ENCODE peak calls at places on chromosome 19, in four cellular contexts. Y is K562, U is H1, H is GM12878. B is an unnamed sample.

GRCh38 chr19:40813182-40813581 is 14.2 kb downstream of the EGLN2 start:
- DNase-seq in Y (peak; percentile 9), U (no peak), H (no peak), B (no peak)

GRCh38 chr19:29665826-29666633 is 769 bp downstream of the PLEKHF1 start:
- DNase-seq in Y (no peak), U (peak; percentile 71), H (no peak), B (no peak)

GRCh38 chr19:10461047-10461949 is 41.0 kb downstream of the PDE4A start:
- DNase-seq in Y (peak; percentile 97), U (peak; percentile 100), H (peak; percentile 60), B (peak; percentile 57)

GRCh38 chr19:18860302-18860700 is 28.5 kb downstream of the UPF1 start:
- DNase-seq in Y (no peak), U (no peak), H (no peak), B (no peak)

GRCh38 chr19:44577566-44577874 is 35.8 kb upstream of the IGSF23 start:
- DNase-seq in Y (no peak), U (no peak), H (no peak), B (no peak)

GRCh38 chr19:29381353-29382203 is 144.2 kb upstream of the VSTM2B start:
- DNase-seq in Y (no peak), U (peak; percentile 31), H (no peak), B (no peak)

GRCh38 chr19:52535831-52536800 is 8.6 kb downstream of the ZNF808 start:
- DNase-seq in Y (peak; percentile 17), U (peak; percentile 92), H (peak; percentile 67), B (no peak)

GRCh38 chr19:13092608-13093260 is 9.9 kb downstream of the LYL1 start:
- DNase-seq in Y (no peak), U (no peak), H (no peak), B (no peak)

GRCh38 chr19:35248310-35249145 is at the start of gene LSR:
- DNase-seq in Y (peak; percentile 95), U (peak; percentile 93), H (peak; percentile 70), B (peak; percentile 94)

GRCh38 chr19:58145849-58146248 is 4.7 kb downstream of the ZNF329 start:
- DNase-seq in Y (no peak), U (no peak), H (no peak), B (no peak)

GRCh38 chr19:449916-450315 is 10.9 kb downstream of the SHC2 start:
- DNase-seq in Y (no peak), U (no peak), H (no peak), B (no peak)

GRCh38 chr19:33440682-33441081 is 67.2 kb downstream of the CEBPG start:
- DNase-seq in Y (no peak), U (no peak), H (no peak), B (no peak)

GRCh38 chr19:19997656-19998268 is 41.5 kb downstream of the ZNF682 start:
- DNase-seq in Y (peak; percentile 18), U (peak; percentile 90), H (no peak), B (no peak)
- TF ChIP-seq EGR1 in Y (no peak), U (no peak), H (no peak), B (no peak)

DNA sequence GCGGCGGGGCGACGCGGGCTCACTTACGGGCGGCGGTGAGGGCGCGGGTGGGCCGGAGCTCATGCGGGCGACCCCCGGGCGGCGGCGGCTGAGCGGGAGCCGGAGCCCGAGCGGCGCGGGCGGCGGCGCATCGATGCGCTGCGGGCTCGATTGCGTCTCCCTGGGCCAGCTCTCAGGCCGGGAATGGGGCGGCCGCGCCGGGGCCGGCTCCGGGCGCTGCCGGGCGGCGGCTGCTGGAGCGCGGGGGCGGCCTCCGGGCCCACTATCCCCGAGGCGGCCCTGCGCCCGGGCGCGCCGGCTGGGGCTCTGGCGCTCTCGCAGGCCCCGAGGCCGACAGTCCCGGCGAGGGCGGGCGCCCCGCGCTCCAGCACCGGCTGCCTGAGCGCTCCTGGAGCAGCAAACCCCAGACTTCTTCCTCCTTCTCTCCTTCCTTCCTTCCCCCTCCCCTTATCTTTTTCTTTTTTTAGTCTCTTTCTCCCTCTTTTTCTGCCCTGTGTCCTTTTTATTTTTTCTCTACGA is 1.5 kb upstream of the TSHZ3 start:
- DNase-seq in Y (peak; percentile 82), U (peak; percentile 79), H (no peak), B (no peak)
- H3K4me2 ChIP-seq in Y (no peak overlapping the region), U (peak overlapping the region; percentile 86), H (no peak overlapping the region), B (no peak overlapping the region)

GRCh38 chr19:38145627-38146026 is 78.4 kb downstream of the DPF1 start:
- DNase-seq in Y (no peak), U (no peak), H (no peak), B (no peak)
- TF ChIP-seq EGR1 in Y (no peak), U (no peak), H (no peak), B (no peak)

GRCh38 chr19:54938906-54939305 is 8.4 kb downstream of the NLRP7 start:
- DNase-seq in Y (no peak), U (no peak), H (no peak), B (no peak)
- H3K4me2 ChIP-seq in Y (no peak overlapping the region), U (no peak overlapping the region), H (peak overlapping the region; percentile 36), B (no peak overlapping the region)

B was measured in HCT116.